ENCODE peak calls at places on chromosomes 11 and 22, in eight cellular contexts. H is CD8-positive, alpha-beta memory T cell; E is heart right ventricle; V is neural progenitor cell; C is right atrium auricular region; L is heart left ventricle; P is pancreas; J is A549. Q is an unnamed sample.
A peak's percentile ranks its signal among the peaks of the same experiment; 100 is the strongest.

GRCh38 chr22:38314992-38315800 is 2.0 kb downstream of the CSNK1E start:
- DNase-seq in H (peak; percentile 35), E (peak; percentile 41), V (peak; percentile 26), C (no peak), L (no peak), P (no peak), J (no peak), Q (no peak)

GRCh38 chr11:16924826-16925494 is 89.3 kb downstream of the PLEKHA7 start:
- DNase-seq in H (no peak), E (peak; percentile 45), V (peak; percentile 72), C (no peak), L (peak; percentile 71), P (peak; percentile 84), J (peak; percentile 96), Q (no peak)

GRCh38 chr22:44870021-44870420 is 117.6 kb downstream of the ARHGAP8 start:
- DNase-seq in H (no peak), E (no peak), V (peak; percentile 51), C (no peak), L (peak; percentile 28), P (no peak), J (peak; percentile 27), Q (no peak)

GRCh38 chr22:29641052-29641780 is 37.8 kb downstream of the NF2 start:
- DNase-seq in H (no peak), E (no peak), V (no peak), C (no peak), L (no peak), P (no peak), J (no peak), Q (no peak)

GRCh38 chr22:27238935-27239510 is 562.5 kb downstream of the MN1 start:
- DNase-seq in H (no peak), E (peak; percentile 82), V (no peak), C (peak; percentile 89), L (peak; percentile 88), P (peak; percentile 82), J (peak; percentile 57), Q (no peak)

GRCh38 chr11:57288771-57289579 is 35.8 kb downstream of the TNKS1BP1 start:
- DNase-seq in H (no peak), E (no peak), V (peak; percentile 74), C (no peak), L (no peak), P (no peak), J (no peak), Q (no peak)

GRCh38 chr22:29380032-29380781 is 8.2 kb downstream of the AP1B1 start:
- DNase-seq in H (no peak), E (no peak), V (no peak), C (no peak), L (no peak), P (no peak), J (no peak), Q (no peak)

GRCh38 chr11:68655406-68655805 is 28.9 kb upstream of the GAL start:
- DNase-seq in H (no peak), E (no peak), V (no peak), C (no peak), L (no peak), P (no peak), J (no peak), Q (no peak)

GRCh38 chr22:22351366-22351765 is 106.8 kb downstream of the VPREB1 start:
- DNase-seq in H (no peak), E (no peak), V (no peak), C (no peak), L (no peak), P (no peak), J (no peak), Q (no peak)

GRCh38 chr11:102276302-102277182 is 40.7 kb upstream of the BIRC3 start:
- DNase-seq in H (no peak), E (no peak), V (no peak), C (no peak), L (no peak), P (no peak), J (no peak), Q (no peak)

GRCh38 chr22:46358766-46359165 is 23.3 kb downstream of the TRMU start:
- DNase-seq in H (no peak), E (no peak), V (no peak), C (no peak), L (peak; percentile 24), P (no peak), J (no peak), Q (no peak)

GRCh38 chr11:60912223-60912850 is 1.6 kb upstream of the TMEM109 start:
- DNase-seq in H (peak; percentile 81), E (no peak), V (peak; percentile 69), C (no peak), L (no peak), P (no peak), J (no peak), Q (peak; percentile 85)

GRCh38 chr22:38043151-38044039 is 13.8 kb upstream of the PICK1 start:
- DNase-seq in H (no peak), E (no peak), V (no peak), C (no peak), L (no peak), P (no peak), J (no peak), Q (no peak)

GRCh38 chr11:19437760-19438159 is 197.0 kb upstream of the E2F8 start:
- DNase-seq in H (no peak), E (no peak), V (no peak), C (no peak), L (no peak), P (no peak), J (peak; percentile 31), Q (no peak)

GRCh38 chr11:45089251-45089650 is 57.2 kb upstream of the PRDM11 start:
- DNase-seq in H (no peak), E (peak; percentile 82), V (no peak), C (peak; percentile 89), L (peak; percentile 83), P (peak; percentile 82), J (no peak), Q (no peak)

GRCh38 chr11:45086526-45086925 is 59.9 kb upstream of the PRDM11 start:
- DNase-seq in H (no peak), E (no peak), V (no peak), C (no peak), L (no peak), P (no peak), J (no peak), Q (no peak)

GRCh38 chr11:45087301-45087700 is 59.1 kb upstream of the PRDM11 start:
- DNase-seq in H (no peak), E (peak; percentile 50), V (no peak), C (no peak), L (no peak), P (no peak), J (no peak), Q (no peak)

GRCh38 chr11:45085657-45086501 is 60.6 kb upstream of the PRDM11 start:
- DNase-seq in H (no peak), E (no peak), V (peak; percentile 57), C (no peak), L (no peak), P (no peak), J (no peak), Q (no peak)

DNA sequence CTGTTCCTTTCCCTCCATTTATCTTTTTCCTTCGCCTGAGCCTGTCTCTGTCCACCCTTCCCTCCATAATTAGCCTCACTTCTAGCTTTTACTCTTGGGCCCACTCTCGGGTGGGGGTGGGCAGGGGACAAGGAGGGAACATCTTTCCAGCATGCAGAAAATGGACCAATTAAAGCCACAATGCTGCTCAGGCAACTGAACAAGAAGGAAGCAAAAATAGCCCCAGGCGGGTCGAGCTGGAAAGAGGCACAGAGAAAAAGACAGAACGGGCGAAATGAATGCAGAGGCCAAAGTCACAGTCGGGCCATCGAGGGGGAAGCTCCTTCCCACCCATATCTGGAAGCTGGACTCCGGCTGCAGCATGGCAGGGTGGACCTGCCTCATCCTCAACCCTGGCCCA is 58.7 kb upstream of the PRDM11 start:
- DNase-seq in H (no peak), E (no peak), V (no peak), C (no peak), L (no peak), P (no peak), J (no peak), Q (no peak)
- H3K4me1 ChIP-seq in H (peaks cover 40% of the 10 kb centered on the region), E (peaks cover 61% of the 10 kb centered on the region), V (peaks cover 83% of the 10 kb centered on the region), C (peaks cover 54% of the 10 kb centered on the region), L (peaks cover 58% of the 10 kb centered on the region), P (peaks cover 19% of the 10 kb centered on the region), J (peaks cover 32% of the 10 kb centered on the region), Q (peaks cover 36% of the 10 kb centered on the region)

DNA sequence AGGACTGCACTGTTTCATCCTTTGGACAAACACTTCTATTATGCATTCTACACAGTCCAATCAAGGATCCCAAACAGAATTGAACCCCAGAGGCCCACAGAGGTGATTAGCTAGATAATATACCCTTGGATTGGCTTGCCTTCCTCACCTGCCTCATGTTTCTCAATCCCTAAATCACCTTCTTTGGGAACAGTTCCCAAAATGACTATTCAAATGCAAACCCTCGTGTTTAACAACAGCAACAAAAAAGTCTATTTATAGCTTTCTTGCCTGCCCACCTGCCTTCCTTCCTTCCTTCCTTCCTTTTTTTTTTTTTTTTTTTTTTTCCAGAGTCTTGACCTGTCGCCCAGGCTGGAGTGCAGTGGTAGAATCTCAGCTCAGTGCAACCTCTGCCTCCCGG is 180.0 kb downstream of the CNTN5 start:
- DNase-seq in H (no peak), E (no peak), V (no peak), C (no peak), L (no peak), P (no peak), J (no peak), Q (no peak)
- H3K9me3 ChIP-seq in H (no peaks in the 10 kb centered on the region), E (no peaks in the 10 kb centered on the region), V (no peaks in the 10 kb centered on the region), C (no peaks in the 10 kb centered on the region), L (no peaks in the 10 kb centered on the region), P (no peaks in the 10 kb centered on the region), J (no peaks in the 10 kb centered on the region), Q (no peaks in the 10 kb centered on the region)

DNA sequence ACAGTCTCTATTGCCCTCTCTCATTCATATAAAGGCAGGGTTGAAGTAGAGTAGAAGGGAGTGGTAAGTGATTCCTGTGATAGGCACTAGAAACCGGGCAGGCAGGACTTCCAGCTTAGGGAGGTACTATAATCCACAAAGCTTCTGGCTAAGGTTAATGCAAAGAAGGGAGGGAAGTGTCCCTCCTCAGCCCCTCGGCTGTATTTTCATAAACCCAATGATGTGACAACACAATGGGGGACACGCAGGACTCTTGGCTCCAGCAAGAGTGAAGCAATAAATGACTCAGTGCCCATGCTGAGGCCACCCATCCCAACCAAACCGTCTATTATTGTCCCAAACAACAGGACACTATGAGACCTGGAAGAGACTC is 90.7 kb downstream of the ETS1 start:
- DNase-seq in H (no peak), E (no peak), V (no peak), C (peak; percentile 85), L (no peak), P (no peak), J (peak; percentile 54), Q (no peak)
- H3K4me1 ChIP-seq in H (peaks cover 100% of the 10 kb centered on the region), E (peaks cover 100% of the 10 kb centered on the region), V (peaks cover 11% of the 10 kb centered on the region), C (peaks cover 94% of the 10 kb centered on the region), L (peaks cover 100% of the 10 kb centered on the region), P (peaks cover 30% of the 10 kb centered on the region), J (peaks cover 91% of the 10 kb centered on the region), Q (peaks cover 95% of the 10 kb centered on the region)

DNA sequence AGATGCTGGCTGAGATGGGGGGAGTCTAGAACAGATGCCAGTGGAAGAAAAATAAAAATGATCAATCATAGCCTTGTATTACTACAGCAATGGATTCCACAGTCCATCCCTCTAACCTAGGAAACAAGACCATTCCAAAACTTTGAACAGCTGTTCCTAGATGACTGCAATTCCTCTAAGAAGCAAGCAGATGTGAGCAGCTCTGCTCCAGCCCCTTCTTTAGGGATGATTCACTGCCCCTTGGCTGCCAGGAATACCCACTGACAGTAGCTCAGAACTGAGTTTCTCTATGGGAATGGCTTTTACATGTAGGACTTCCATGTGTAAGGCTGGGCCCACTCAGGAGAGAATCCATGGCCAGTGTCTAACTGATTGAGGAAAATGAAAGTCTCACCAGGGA is 943.9 kb downstream of the OPCML start:
- DNase-seq in H (no peak), E (no peak), V (no peak), C (no peak), L (no peak), P (no peak), J (no peak), Q (no peak)
- H3K9me3 ChIP-seq in H (no peaks in the 10 kb centered on the region), E (no peaks in the 10 kb centered on the region), V (no peaks in the 10 kb centered on the region), C (no peaks in the 10 kb centered on the region), L (no peaks in the 10 kb centered on the region), P (no peaks in the 10 kb centered on the region), J (no peaks in the 10 kb centered on the region), Q (no peaks in the 10 kb centered on the region)

GRCh38 chr11:128627666-128628342 is 40.4 kb upstream of the ETS1 start:
- DNase-seq in H (no peak), E (no peak), V (no peak), C (peak; percentile 56), L (no peak), P (no peak), J (no peak), Q (no peak)
- H3K4me1 ChIP-seq in H (peaks cover 93% of the 10 kb centered on the region), E (peaks cover 25% of the 10 kb centered on the region), V (peaks cover 3% of the 10 kb centered on the region), C (no peaks in the 10 kb centered on the region), L (peaks cover 32% of the 10 kb centered on the region), P (no peaks in the 10 kb centered on the region), J (peaks cover 11% of the 10 kb centered on the region), Q (peaks cover 68% of the 10 kb centered on the region)